ENCODE peak calls at places on chromosomes 5 and 9, in five cellular contexts. K is IMR-90, P is fibroblast of pulmonary artery, Y is neural progenitor cell, D is PC-3. O is an unnamed sample.

GRCh38 chr9:88781500-88782391 is 209.5 kb upstream of the S1PR3 start:
- DNase-seq in K (peak), P (peak), Y (peak), D (no peak), O (peak)

GRCh38 chr5:142461028-142461427 is 136.2 kb upstream of the SPRY4 start:
- DNase-seq in K (no peak), P (no peak), Y (no peak), D (no peak), O (no peak)

GRCh38 chr9:123651273-123651672 is 278.7 kb downstream of the DENND1A start:
- DNase-seq in K (no peak), P (no peak), Y (no peak), D (no peak), O (no peak)

GRCh38 chr9:105438136-105438839 is 9.5 kb upstream of the FSD1L start:
- DNase-seq in K (peak), P (peak), Y (no peak), D (no peak), O (peak)

GRCh38 chr5:72018158-72018803 is 89.0 kb upstream of the MAP1B start:
- DNase-seq in K (peak), P (peak), Y (peak), D (peak), O (peak)

GRCh38 chr5:136620016-136620419 is 254.7 kb upstream of the TRPC7 start:
- DNase-seq in K (peak), P (peak), Y (no peak), D (peak), O (peak)

GRCh38 chr5:41747291-41747690 is 122.9 kb downstream of the OXCT1 start:
- DNase-seq in K (peak), P (peak), Y (no peak), D (peak), O (peak)

GRCh38 chr5:176741566-176742211 is 68.7 kb upstream of the UNC5A start:
- DNase-seq in K (no peak), P (no peak), Y (no peak), D (no peak), O (no peak)

GRCh38 chr5:7391688-7392400 is 4.1 kb upstream of the ADCY2 start:
- DNase-seq in K (no peak), P (no peak), Y (no peak), D (no peak), O (no peak)

GRCh38 chr9:27717991-27718390 is 144.7 kb upstream of the C9orf72 start:
- DNase-seq in K (no peak), P (no peak), Y (no peak), D (no peak), O (no peak)

GRCh38 chr5:59042201-59042600 is 459.3 kb downstream of the RAB3C start:
- DNase-seq in K (peak), P (peak), Y (no peak), D (peak), O (peak)

GRCh38 chr5:1510151-1510561 is 13.6 kb downstream of the LPCAT1 start:
- DNase-seq in K (no peak), P (no peak), Y (no peak), D (no peak), O (no peak)

GRCh38 chr9:116791314-116791713 is 104.2 kb downstream of the TRIM32 start:
- DNase-seq in K (peak), P (no peak), Y (no peak), D (no peak), O (peak)

GRCh38 chr9:61670616-61671015 is 480.8 kb downstream of the SPATA31A7 start:
- DNase-seq in K (no peak), P (no peak), Y (no peak), D (no peak), O (no peak)

GRCh38 chr5:62982348-62982747 is 403.7 kb downstream of the LRRC70 start:
- DNase-seq in K (no peak), P (no peak), Y (peak), D (no peak), O (no peak)

GRCh38 chr5:112253478-112254250 is 165.4 kb downstream of the EPB41L4A start:
- DNase-seq in K (no peak), P (peak), Y (no peak), D (peak), O (no peak)
- TF ChIP-seq CTCF in K (no peak), P (no peak), Y (no peak), D (no peak), O (no peak)

DNA sequence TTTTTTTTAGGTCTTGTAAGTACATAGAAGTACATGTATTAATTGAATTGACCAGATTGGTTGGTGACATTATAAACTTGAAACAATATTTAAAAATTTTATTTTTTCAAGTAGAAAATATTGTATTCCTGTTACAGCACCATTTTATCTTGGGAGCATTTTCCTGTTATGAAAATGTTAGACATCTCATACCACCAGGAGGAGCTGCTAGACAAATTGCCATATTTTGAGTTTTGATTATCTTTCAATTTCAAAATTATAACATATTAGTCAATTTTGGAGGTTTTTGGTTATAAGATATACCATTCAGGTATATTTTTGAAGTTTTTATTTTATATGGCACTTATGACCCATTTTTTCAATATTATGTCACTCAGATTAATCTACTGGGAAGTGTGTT is 84.4 kb downstream of the CNTLN start:
- DNase-seq in K (peak), P (peak), Y (no peak), D (peak), O (peak)
- TF ChIP-seq CTCF in K (peak), P (peak), Y (peak), D (peak), O (peak)

DNA sequence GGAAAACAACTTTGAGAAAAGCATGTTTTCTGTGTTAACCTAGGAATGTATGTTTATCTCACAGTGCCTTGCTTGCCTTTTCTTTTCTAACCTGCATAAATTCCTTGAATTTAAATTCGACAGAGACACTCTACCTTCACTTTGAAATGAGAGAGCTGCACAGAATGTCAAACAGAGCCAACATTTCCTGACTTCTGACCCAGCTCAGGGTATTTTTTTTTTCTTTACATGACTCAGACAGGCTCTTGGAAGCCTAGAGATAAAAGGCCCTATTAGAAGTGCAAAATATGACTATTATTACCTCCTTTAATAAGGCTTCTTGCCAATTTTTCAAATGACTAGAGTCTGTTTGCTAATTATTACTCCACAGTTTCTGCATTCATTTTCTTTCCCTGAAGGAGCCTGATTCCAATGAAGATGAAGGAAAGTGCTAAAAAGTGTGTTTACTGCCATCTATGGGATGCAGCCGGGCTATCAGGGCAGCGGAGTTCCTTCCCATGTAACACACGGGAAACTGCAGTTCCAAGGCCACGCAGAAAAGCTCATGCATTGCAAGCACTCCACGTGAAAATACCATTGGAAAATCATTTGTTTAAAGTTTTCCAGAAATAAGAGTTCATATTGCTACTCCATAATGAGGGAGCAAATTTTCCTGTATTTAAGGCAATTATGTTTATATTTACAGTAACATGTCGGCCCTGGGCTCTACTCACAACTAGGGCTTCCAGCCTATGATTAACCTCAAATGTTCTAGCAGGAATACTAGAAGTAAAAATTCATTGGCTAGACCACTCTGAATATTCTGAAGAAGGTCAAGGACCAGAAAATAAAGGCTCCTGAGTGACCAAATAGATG is 485.6 kb downstream of the ZSWIM6 start:
- DNase-seq in K (peak), P (peak), Y (peak), D (peak), O (peak)
- TF ChIP-seq CTCF in K (peak), P (peak), Y (peak), D (peak), O (peak)

GRCh38 chr9:70609542-70610286 is 195.3 kb upstream of the KLF9 start:
- DNase-seq in K (peak), P (peak), Y (no peak), D (peak), O (peak)

GRCh38 chr9:70610287-70610644 is 195.8 kb upstream of the KLF9 start:
- DNase-seq in K (no peak), P (no peak), Y (no peak), D (no peak), O (no peak)

GRCh38 chr9:70607926-70608325 is 193.5 kb upstream of the KLF9 start:
- DNase-seq in K (no peak), P (no peak), Y (no peak), D (no peak), O (no peak)

GRCh38 chr9:70603020-70603411 is 188.6 kb upstream of the KLF9 start:
- DNase-seq in K (no peak), P (no peak), Y (no peak), D (no peak), O (no peak)

DNA sequence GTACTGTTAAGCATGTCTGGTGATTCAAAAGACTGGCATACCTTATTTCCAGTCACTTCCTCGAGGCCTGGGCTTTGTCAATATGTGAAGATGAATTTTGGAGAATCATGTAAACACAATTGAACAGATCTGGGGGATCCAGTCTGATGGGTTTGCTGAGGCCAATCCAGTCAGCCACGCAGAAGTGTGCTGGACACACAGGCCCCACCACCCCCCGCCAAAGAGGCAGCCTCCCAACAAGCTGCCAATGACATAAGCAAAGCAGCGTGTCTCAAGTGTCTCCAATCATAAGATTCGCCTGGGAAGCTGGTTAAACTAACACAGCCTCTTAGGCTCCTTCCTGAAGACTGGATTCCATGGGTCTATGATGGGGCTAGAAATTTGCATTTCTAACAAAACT is 192.9 kb upstream of the KLF9 start:
- DNase-seq in K (no peak), P (no peak), Y (no peak), D (no peak), O (no peak)
- TF ChIP-seq CTCF in K (no peak), P (no peak), Y (no peak), D (no peak), O (no peak)

DNA sequence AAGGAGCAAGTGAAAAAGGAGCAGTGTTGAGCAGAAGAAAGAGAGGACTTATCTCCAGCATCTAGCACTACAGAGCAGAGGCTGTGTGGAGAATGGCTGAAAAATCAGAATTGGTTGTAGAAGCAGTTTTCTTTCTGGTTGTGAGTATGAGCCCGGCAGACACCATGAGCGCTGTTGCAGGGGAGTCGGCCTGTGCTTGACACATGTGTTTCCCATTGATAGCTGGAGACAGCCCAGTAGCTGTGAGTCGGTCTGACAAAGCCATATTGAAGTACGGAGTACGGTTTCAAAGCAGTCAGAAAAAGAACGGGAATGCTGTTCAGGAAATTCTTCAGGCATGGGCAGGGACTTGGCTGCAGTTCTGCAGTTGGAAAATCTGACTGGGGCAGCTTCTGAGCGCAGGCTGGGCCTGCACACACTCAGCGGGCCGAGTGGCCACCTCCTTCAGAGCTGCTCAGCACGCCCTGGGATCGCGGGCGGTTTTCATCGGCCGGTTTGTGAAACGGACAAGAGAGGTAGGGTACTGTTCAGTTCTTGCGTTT is at the start of gene SGCD:
- DNase-seq in K (peak), P (peak), Y (peak), D (no peak), O (peak)
- TF ChIP-seq CTCF in K (no peak), P (peak), Y (no peak), D (no peak), O (no peak)

DNA sequence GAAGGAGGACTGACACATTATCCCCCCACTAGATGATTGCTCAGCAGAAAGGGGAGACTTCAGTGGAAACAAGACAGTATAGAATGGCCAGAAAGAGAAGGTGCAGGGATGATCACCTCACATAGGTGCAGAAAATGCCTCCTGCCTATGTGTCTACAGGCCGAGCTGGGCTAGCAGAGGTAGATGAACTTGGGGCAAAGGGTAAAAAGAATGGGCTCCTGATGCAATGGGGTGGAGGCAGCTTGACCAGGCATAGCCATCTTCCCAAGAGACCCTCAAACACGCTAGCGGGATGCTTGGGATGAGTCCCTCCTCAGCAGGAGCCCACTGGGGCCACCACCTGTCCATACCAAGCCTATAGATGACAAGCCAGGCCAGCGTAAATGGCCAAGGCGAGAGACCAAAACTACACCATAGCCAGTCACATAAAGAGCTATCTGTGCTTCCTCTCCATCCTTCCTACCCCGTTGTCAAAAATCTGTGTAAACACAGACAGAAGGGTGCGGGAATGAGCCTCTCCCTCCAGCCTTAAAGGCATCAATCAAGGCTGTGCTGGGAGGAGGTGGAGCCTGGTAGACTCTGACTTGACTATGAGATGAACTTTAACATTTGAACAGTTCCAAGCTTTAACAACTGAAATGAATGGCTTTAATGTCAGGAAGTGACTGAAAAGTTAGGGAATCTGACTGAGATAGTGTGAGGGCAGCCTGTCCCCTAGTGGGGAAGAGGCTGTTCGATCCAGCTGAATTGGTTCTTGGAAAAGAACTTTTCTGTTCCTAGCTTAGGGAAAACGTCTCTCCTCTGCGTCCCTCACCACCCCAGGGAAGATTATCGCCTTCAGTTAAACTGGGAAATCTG is 10.4 kb downstream of the C9orf152 start:
- DNase-seq in K (no peak), P (no peak), Y (no peak), D (no peak), O (no peak)
- TF ChIP-seq CTCF in K (peak), P (peak), Y (peak), D (peak), O (peak)

GRCh38 chr9:98255578-98256296 is at the start of gene TBC1D2:
- DNase-seq in K (peak), P (peak), Y (peak), D (peak), O (peak)
- TF ChIP-seq CTCF in K (no peak), P (peak), Y (peak), D (no peak), O (peak)

DNA sequence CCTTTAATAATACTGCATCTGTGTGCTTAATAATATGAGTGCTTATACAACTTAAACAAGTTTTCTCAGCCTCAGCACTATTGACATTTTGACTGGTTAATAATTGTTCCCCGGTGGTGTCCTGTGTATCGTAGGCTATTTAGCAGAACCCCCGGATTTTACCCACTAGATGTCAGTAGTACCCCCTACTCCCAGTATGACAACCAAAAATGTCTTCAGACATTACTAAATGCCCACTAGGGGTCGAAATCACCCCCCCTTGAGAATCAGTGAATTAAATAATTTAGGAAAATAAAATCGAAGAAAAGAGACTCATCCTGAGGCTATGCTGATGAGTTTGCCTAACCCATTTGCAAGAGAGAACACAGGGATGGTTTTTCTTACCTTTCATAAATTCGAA is 166.3 kb downstream of the ATP10B start:
- DNase-seq in K (no peak), P (no peak), Y (peak), D (peak), O (no peak)
- TF ChIP-seq CTCF in K (no peak), P (no peak), Y (peak), D (no peak), O (no peak)